ENCODE peak calls at places on chromosomes 11 and 22, in four cellular contexts. One of them, this sample, is unnamed.

GRCh38 chr11:71078482-71078881 is 173.9 kb downstream of the SHANK2 start:
- DNase-seq in HS-5: no peak
- DNase-seq in activated naive CD4-positive, alpha-beta T cell treated with Interleukin-2 at 50 U/mL for 16 hours: no peak
- DNase-seq in thyroid gland: no peak
- DNase-seq in this sample: no peak

GRCh38 chr22:17145021-17145680 is 13.9 kb downstream of the HDHD5 start:
- DNase-seq in HS-5: no peak
- DNase-seq in activated naive CD4-positive, alpha-beta T cell treated with Interleukin-2 at 50 U/mL for 16 hours: no peak
- DNase-seq in thyroid gland: no peak
- DNase-seq in this sample: no peak

GRCh38 chr22:40634119-40634903 is 2.2 kb downstream of the MRTFA start:
- DNase-seq in HS-5: no peak
- DNase-seq in activated naive CD4-positive, alpha-beta T cell treated with Interleukin-2 at 50 U/mL for 16 hours: no peak
- DNase-seq in thyroid gland: no peak
- DNase-seq in this sample: no peak

GRCh38 chr11:75269367-75269660 is 28.7 kb downstream of the TPBGL start:
- DNase-seq in HS-5: no peak
- DNase-seq in activated naive CD4-positive, alpha-beta T cell treated with Interleukin-2 at 50 U/mL for 16 hours: no peak
- DNase-seq in thyroid gland: no peak
- DNase-seq in this sample: no peak

GRCh38 chr11:72844356-72844755 is 30.1 kb downstream of the ATG16L2 start:
- DNase-seq in HS-5: no peak
- DNase-seq in activated naive CD4-positive, alpha-beta T cell treated with Interleukin-2 at 50 U/mL for 16 hours: no peak
- DNase-seq in thyroid gland: no peak
- DNase-seq in this sample: no peak

GRCh38 chr22:37782340-37783168 is 25.2 kb upstream of the GCAT start:
- DNase-seq in HS-5: no peak
- DNase-seq in activated naive CD4-positive, alpha-beta T cell treated with Interleukin-2 at 50 U/mL for 16 hours: no peak
- DNase-seq in thyroid gland: no peak
- DNase-seq in this sample: no peak

GRCh38 chr11:86591631-86592030 is 80.8 kb downstream of the ME3 start:
- DNase-seq in HS-5: no peak
- DNase-seq in activated naive CD4-positive, alpha-beta T cell treated with Interleukin-2 at 50 U/mL for 16 hours: no peak
- DNase-seq in thyroid gland: no peak
- DNase-seq in this sample: no peak

GRCh38 chr11:64611961-64612646 is 21.1 kb downstream of the SLC22A12 start:
- DNase-seq in HS-5: no peak
- DNase-seq in activated naive CD4-positive, alpha-beta T cell treated with Interleukin-2 at 50 U/mL for 16 hours: no peak
- DNase-seq in thyroid gland: no peak
- DNase-seq in this sample: no peak

GRCh38 chr11:74443071-74443864 is 24.1 kb downstream of the KCNE3 start:
- DNase-seq in HS-5: no peak
- DNase-seq in activated naive CD4-positive, alpha-beta T cell treated with Interleukin-2 at 50 U/mL for 16 hours: no peak
- DNase-seq in thyroid gland: peak
- DNase-seq in this sample: no peak

GRCh38 chr22:27715078-27715477 is 86.5 kb downstream of the MN1 start:
- DNase-seq in HS-5: no peak
- DNase-seq in activated naive CD4-positive, alpha-beta T cell treated with Interleukin-2 at 50 U/mL for 16 hours: no peak
- DNase-seq in thyroid gland: no peak
- DNase-seq in this sample: no peak

GRCh38 chr11:130798280-130798679 is 118.0 kb downstream of the SNX19 start:
- DNase-seq in HS-5: peak
- DNase-seq in activated naive CD4-positive, alpha-beta T cell treated with Interleukin-2 at 50 U/mL for 16 hours: no peak
- DNase-seq in thyroid gland: no peak
- DNase-seq in this sample: peak

GRCh38 chr11:2821891-2822290 is 63.7 kb downstream of the CDKN1C start:
- DNase-seq in HS-5: no peak
- DNase-seq in activated naive CD4-positive, alpha-beta T cell treated with Interleukin-2 at 50 U/mL for 16 hours: no peak
- DNase-seq in thyroid gland: no peak
- DNase-seq in this sample: no peak

This sample was measured in kidney epithelial cell.